ENCODE peak calls at places on chromosomes 4 and X, in four cellular contexts. C, H, G and R are unnamed samples.

GRCh38 chrX:29528281-29528680 is 687.1 kb upstream of the MAGEB2 start:
- DNase-seq in C (no peak), H (no peak), G (no peak), R (no peak)

GRCh38 chr4:111813565-111814140 is 331.6 kb upstream of the FAM241A start:
- DNase-seq in C (no peak), H (peak; percentile 34), G (no peak), R (no peak)

GRCh38 chr4:107619065-107619464 is 101.0 kb downstream of the PAPSS1 start:
- DNase-seq in C (no peak), H (no peak), G (no peak), R (no peak)

GRCh38 chrX:10685923-10686595 is 65.7 kb upstream of the MID1 start:
- DNase-seq in C (no peak), H (no peak), G (no peak), R (no peak)

GRCh38 chrX:109862386-109862910 is 129.4 kb upstream of the ACSL4 start:
- DNase-seq in C (no peak), H (no peak), G (no peak), R (no peak)

GRCh38 chrX:103782640-103783039 is 6.0 kb downstream of the PLP1 start:
- DNase-seq in C (no peak), H (no peak), G (no peak), R (no peak)

GRCh38 chr4:176788248-176788647 is 4.5 kb downstream of the VEGFC start:
- DNase-seq in C (no peak), H (no peak), G (no peak), R (no peak)

GRCh38 chr4:2484993-2485392 is 16.1 kb downstream of the RNF4 start:
- DNase-seq in C (peak; percentile 80), H (no peak), G (peak; percentile 21), R (peak; percentile 34)

GRCh38 chr4:15034071-15034764 is 31.9 kb downstream of the CPEB2 start:
- DNase-seq in C (no peak), H (no peak), G (no peak), R (no peak)

GRCh38 chrX:119042040-119042439 is 30.8 kb upstream of the CT47C1 start:
- DNase-seq in C (no peak), H (no peak), G (no peak), R (no peak)

GRCh38 chr4:144562019-144562740 is 83.8 kb upstream of the HHIP start:
- DNase-seq in C (no peak), H (peak; percentile 13), G (peak; percentile 59), R (no peak)

GRCh38 chrX:1488745-1489144 is 36.0 kb upstream of the ASMTL start:
- DNase-seq in C (no peak), H (no peak), G (no peak), R (no peak)
- H3K4me1 ChIP-seq in C (peaks cover 8% of the 10 kb centered on the region), H (no peaks in the 10 kb centered on the region), G (peaks cover under 1% of the 10 kb centered on the region), R (peaks cover 2% of the 10 kb centered on the region)

GRCh38 chr4:140243345-140243753 is 89.4 kb upstream of the MAML3 start:
- DNase-seq in C (no peak), H (peak; percentile 49), G (no peak), R (no peak)
- H3K4me1 ChIP-seq in C (peaks cover 19% of the 10 kb centered on the region), H (peaks cover 41% of the 10 kb centered on the region), G (peaks cover 30% of the 10 kb centered on the region), R (peaks cover 12% of the 10 kb centered on the region)

DNA sequence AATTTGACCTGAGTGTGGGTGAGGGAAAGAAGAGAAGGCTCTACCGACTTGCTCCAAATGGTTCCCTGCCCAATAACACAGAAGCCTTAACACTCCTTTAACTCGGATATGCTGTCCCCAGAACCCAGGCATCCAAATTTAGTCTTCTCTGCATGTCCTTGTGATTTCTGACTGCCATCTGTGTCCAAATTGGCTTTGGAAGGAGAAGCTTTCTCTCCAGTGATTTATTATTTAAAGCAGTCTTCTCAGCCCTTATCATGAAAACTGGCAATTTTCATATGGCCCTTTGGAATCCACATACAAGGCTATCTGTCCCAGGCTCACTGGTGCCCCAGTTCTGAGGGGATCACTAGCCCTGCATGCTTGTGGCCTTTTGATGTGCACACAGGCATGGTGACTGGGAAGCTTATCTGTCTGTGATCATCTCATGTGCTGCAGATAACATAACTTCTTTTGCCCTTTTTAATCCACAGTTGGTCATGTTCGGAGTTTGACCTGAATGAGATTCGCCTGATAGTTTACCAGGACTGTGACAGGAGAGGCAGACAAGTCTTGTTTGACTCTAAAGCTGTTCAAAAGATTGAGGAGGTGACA is 56.7 kb downstream of the FNIP2 start:
- DNase-seq in C (no peak), H (no peak), G (no peak), R (no peak)
- H3K4me1 ChIP-seq in C (peaks cover 16% of the 10 kb centered on the region), H (peaks cover 62% of the 10 kb centered on the region), G (no peaks in the 10 kb centered on the region), R (peaks cover 20% of the 10 kb centered on the region)

DNA sequence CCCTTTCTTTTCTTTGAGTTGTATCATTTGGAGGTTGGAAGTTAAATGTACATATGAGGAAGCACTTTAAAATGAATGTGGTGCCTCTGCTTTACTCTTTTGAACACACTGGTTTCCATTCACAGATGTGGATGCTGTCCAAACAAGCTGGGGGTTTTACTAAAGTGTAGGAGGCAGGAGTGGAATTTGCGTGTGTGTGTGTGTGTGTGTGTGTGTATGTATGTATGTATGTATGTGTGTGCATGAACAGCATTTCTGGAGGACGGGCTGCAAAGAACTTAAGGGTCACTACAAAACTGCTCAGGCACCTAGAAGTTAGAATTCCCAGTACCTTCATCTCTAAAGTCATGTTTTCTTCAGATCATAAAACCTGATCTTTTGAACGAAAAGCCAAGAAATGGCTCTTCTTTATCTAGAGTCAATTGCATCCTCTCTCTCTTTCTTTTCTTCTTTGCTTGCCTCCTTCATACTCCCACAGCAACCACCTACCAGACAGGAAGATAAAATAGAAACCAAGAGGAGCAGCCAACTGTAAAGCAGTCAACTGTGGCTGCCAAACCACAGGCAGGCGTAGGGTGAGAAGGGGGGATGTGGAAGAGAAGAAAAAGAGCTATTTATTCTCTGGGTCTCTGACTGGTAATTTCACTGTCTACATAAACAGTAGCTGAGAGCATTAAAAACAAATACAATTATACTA is 177.0 kb upstream of the RASGEF1B start:
- DNase-seq in C (peak; percentile 62), H (no peak), G (no peak), R (no peak)
- H3K4me1 ChIP-seq in C (peaks cover 31% of the 10 kb centered on the region), H (no peaks in the 10 kb centered on the region), G (peaks cover 18% of the 10 kb centered on the region), R (no peaks in the 10 kb centered on the region)

GRCh38 chr4:8269535-8270417 is at the start of gene HTRA3:
- DNase-seq in C (no peak), H (peak; percentile 73), G (peak; percentile 74), R (no peak)

GRCh38 chr4:8271821-8272220 is 2.3 kb downstream of the HTRA3 start:
- DNase-seq in C (no peak), H (no peak), G (no peak), R (no peak)

GRCh38 chr4:8272472-8273428 is 3.2 kb downstream of the HTRA3 start:
- DNase-seq in C (no peak), H (no peak), G (no peak), R (no peak)

GRCh38 chr4:8270418-8270771 is 841 bp downstream of the HTRA3 start:
- DNase-seq in C (no peak), H (no peak), G (no peak), R (no peak)

GRCh38 chr4:8270912-8271815 is 1.6 kb downstream of the HTRA3 start:
- DNase-seq in C (no peak), H (no peak), G (no peak), R (no peak)
- H3K4me1 ChIP-seq in C (no peaks in the 10 kb centered on the region), H (peaks cover 19% of the 10 kb centered on the region), G (no peaks in the 10 kb centered on the region), R (no peaks in the 10 kb centered on the region)

GRCh38 chr4:5928241-5928640 is 35.4 kb upstream of the CRMP1 start:
- DNase-seq in C (no peak), H (no peak), G (no peak), R (no peak)
- H3K4me1 ChIP-seq in C (no peaks in the 10 kb centered on the region), H (no peaks in the 10 kb centered on the region), G (peaks cover 10% of the 10 kb centered on the region), R (no peaks in the 10 kb centered on the region)

DNA sequence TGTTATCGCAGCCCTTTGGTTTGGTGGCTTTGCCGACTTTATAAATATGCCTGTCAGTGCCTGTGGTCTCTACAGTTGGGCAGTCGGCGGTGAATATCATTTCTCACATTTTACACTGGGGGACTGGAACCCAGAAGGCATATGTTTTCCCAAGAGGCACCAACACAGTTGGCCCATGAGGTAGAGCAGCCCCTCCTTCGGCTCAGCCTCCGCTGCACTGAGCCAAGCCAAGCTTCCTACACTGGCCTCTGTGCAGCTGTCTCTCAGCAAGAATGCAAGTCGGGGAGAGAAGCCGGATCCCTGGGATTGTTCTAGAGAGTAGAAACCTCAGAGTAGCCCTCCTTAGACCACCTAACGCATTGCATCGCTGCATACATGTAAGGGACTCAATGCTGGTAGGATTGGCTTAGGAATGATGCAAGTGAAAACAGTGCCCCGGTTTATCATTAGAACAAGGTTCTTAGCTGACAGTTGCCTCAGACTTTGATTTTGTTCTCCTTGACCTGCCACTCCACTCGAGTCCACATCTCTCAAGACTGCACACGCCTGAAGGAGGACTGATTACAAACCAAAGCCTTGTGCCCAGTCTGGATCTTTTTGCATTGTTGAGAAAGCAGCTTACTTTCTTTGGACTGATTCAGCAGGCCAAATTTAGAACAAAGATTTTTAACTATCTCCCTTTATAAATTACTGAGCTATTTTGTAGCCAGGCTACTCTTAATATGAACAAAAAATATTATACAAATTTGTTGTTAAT is 125.4 kb downstream of the PTTG2 start:
- DNase-seq in C (no peak), H (no peak), G (peak; percentile 44), R (no peak)
- H3K4me1 ChIP-seq in C (no peaks in the 10 kb centered on the region), H (peaks cover 54% of the 10 kb centered on the region), G (peaks cover 30% of the 10 kb centered on the region), R (no peaks in the 10 kb centered on the region)

GRCh38 chr4:140726776-140727500 is 29.2 kb downstream of the TBC1D9 start:
- DNase-seq in C (no peak), H (no peak), G (no peak), R (no peak)
- H3K4me1 ChIP-seq in C (no peaks in the 10 kb centered on the region), H (peaks cover 4% of the 10 kb centered on the region), G (no peaks in the 10 kb centered on the region), R (no peaks in the 10 kb centered on the region)

GRCh38 chr4:10124167-10124930 is 7.8 kb upstream of the WDR1 start:
- DNase-seq in C (no peak), H (no peak), G (no peak), R (no peak)
- H3K4me1 ChIP-seq in C (peaks cover 36% of the 10 kb centered on the region), H (peaks cover 15% of the 10 kb centered on the region), G (peaks cover 4% of the 10 kb centered on the region), R (no peaks in the 10 kb centered on the region)

GRCh38 chr4:120066182-120066524 is 495 bp downstream of the MAD2L1 start:
- DNase-seq in C (peak; percentile 82), H (peak; percentile 20), G (peak; percentile 42), R (no peak)

GRCh38 chr4:120070191-120070590 is 3.5 kb upstream of the MAD2L1 start:
- DNase-seq in C (no peak), H (no peak), G (no peak), R (no peak)

GRCh38 chr4:120066525-120067333 is at the start of gene MAD2L1:
- DNase-seq in C (peak; percentile 99), H (peak; percentile 100), G (peak; percentile 98), R (peak; percentile 96)

GRCh38 chr4:120062663-120063195 is 3.9 kb downstream of the MAD2L1 start:
- DNase-seq in C (no peak), H (no peak), G (no peak), R (no peak)

DNA sequence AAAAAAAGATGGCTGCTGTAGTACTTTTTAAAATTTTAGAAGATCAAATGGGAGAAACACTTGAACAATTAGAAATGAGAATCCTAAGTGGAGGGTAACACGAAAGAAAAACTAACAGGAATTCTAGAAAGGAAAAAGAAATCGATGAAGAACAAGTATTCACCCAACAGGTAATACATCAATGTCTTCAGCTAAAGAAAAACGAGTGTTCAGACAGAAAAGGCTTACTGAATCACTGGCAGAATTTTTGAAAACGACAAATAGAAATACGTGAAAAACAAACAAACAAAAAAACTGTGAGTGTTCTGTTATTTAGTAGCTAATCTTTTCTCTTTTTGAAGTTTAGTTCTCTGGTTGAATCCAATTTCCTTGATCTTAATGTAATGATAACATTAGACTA is 1.8 kb downstream of the MAD2L1 start:
- DNase-seq in C (no peak), H (no peak), G (no peak), R (no peak)
- H3K4me1 ChIP-seq in C (peaks cover 17% of the 10 kb centered on the region), H (peaks cover 32% of the 10 kb centered on the region), G (peaks cover 24% of the 10 kb centered on the region), R (peaks cover 16% of the 10 kb centered on the region)